ENCODE peak calls at places on chromosomes 7 and 10, in eight cellular contexts. K, R, H, P, D, Y, S and J are unnamed samples.
A peak's percentile ranks its signal among the peaks of the same experiment; 100 is the strongest.

GRCh38 chr7:131653418-131654248 is 97.2 kb upstream of the PODXL start:
- DNase-seq in K (no peak), R (no peak), H (no peak), P (no peak), D (peak; percentile 6), Y (no peak), S (no peak), J (no peak)

GRCh38 chr7:17989546-17989945 is 38.1 kb downstream of the PRPS1L1 start:
- DNase-seq in K (no peak), R (no peak), H (no peak), P (no peak), D (peak; percentile 55), Y (no peak), S (no peak), J (no peak)

GRCh38 chr10:93566435-93567276 is at the start of gene FFAR4:
- DNase-seq in K (no peak), R (no peak), H (no peak), P (no peak), D (no peak), Y (no peak), S (no peak), J (no peak)

GRCh38 chr7:20220824-20221547 is 3.8 kb upstream of the MACC1 start:
- DNase-seq in K (no peak), R (no peak), H (no peak), P (no peak), D (peak; percentile 94), Y (no peak), S (no peak), J (no peak)

GRCh38 chr10:60894816-60895215 is 49.2 kb downstream of the RHOBTB1 start:
- DNase-seq in K (no peak), R (no peak), H (no peak), P (no peak), D (no peak), Y (no peak), S (no peak), J (no peak)

GRCh38 chr7:93574646-93575554 is at the start of gene CALCR:
- DNase-seq in K (peak; percentile 26), R (no peak), H (no peak), P (peak; percentile 36), D (no peak), Y (no peak), S (no peak), J (no peak)

GRCh38 chr10:97583476-97583875 is 713 bp upstream of the HOGA1 start:
- DNase-seq in K (no peak), R (no peak), H (no peak), P (no peak), D (no peak), Y (no peak), S (no peak), J (no peak)

GRCh38 chr7:54960517-54960916 is 58.3 kb upstream of the EGFR start:
- DNase-seq in K (no peak), R (no peak), H (no peak), P (no peak), D (peak; percentile 31), Y (no peak), S (no peak), J (no peak)

GRCh38 chr7:2436341-2437104 is 33.1 kb downstream of the CHST12 start:
- DNase-seq in K (no peak), R (no peak), H (no peak), P (no peak), D (no peak), Y (no peak), S (no peak), J (no peak)